ENCODE peak calls at places on chromosomes 3 and 15, in five cellular contexts. S is stimulated activated CD8-positive, alpha-beta memory T cell treated with anti-CD3 and anti-CD28 coated beads, Interleukin-15, amount 100 ng/mL, for 1 hour; B is SK-N-SH; M is epithelial cell of proximal tubule; X is colonic mucosa. G is an unnamed sample.

GRCh38 chr3:118477768-118478167 is 556.9 kb downstream of the IGSF11 start:
- DNase-seq in S (no peak), B (no peak), M (no peak), X (no peak), G (no peak)

GRCh38 chr15:69951511-69952209 is 146.1 kb downstream of the TLE3 start:
- DNase-seq in S (no peak), B (no peak), M (no peak), X (no peak), G (no peak)

GRCh38 chr3:13091898-13092620 is 18.8 kb upstream of the IQSEC1 start:
- DNase-seq in S (peak), B (peak), M (no peak), X (peak), G (peak)

GRCh38 chr3:102451556-102451955 is 16.7 kb downstream of the ZPLD1 start:
- DNase-seq in S (no peak), B (no peak), M (no peak), X (no peak), G (no peak)

GRCh38 chr3:14938964-14939363 is 8.4 kb upstream of the NR2C2 start:
- DNase-seq in S (no peak), B (no peak), M (no peak), X (no peak), G (no peak)

GRCh38 chr3:76432396-76432795 is 607.5 kb upstream of the ROBO2 start:
- DNase-seq in S (no peak), B (no peak), M (no peak), X (no peak), G (no peak)

GRCh38 chr3:192080336-192080735 is 619.4 kb downstream of the PYDC2 start:
- DNase-seq in S (no peak), B (no peak), M (no peak), X (no peak), G (no peak)

GRCh38 chr3:15327941-15328340 is 4.4 kb downstream of the SH3BP5 start:
- DNase-seq in S (no peak), B (no peak), M (no peak), X (no peak), G (no peak)

GRCh38 chr15:70936326-70936725 is 43.7 kb downstream of the LRRC49 start:
- DNase-seq in S (no peak), B (peak), M (no peak), X (no peak), G (peak)

GRCh38 chr15:92714071-92714456 is 58.5 kb upstream of the FAM174B start:
- DNase-seq in S (no peak), B (peak), M (no peak), X (no peak), G (peak)

GRCh38 chr3:157073810-157074209 is 86.1 kb downstream of the CCNL1 start:
- DNase-seq in S (no peak), B (peak), M (no peak), X (no peak), G (no peak)

GRCh38 chr3:117407317-117407716 is 697.7 kb downstream of the TUSC7 start:
- DNase-seq in S (no peak), B (no peak), M (no peak), X (no peak), G (peak)

GRCh38 chr15:48144889-48145288 is 24.1 kb downstream of the SLC24A5 start:
- DNase-seq in S (no peak), B (no peak), M (no peak), X (no peak), G (no peak)

GRCh38 chr3:129139911-129140310 is 18.3 kb upstream of the RAB43 start:
- DNase-seq in S (no peak), B (no peak), M (no peak), X (no peak), G (no peak)

GRCh38 chr3:143167956-143168355 is 48.4 kb downstream of the CHST2 start:
- DNase-seq in S (no peak), B (no peak), M (no peak), X (no peak), G (no peak)

GRCh38 chr15:66565731-66566130 is at the start of gene LCTL:
- DNase-seq in S (no peak), B (no peak), M (no peak), X (no peak), G (no peak)

GRCh38 chr15:34708422-34708821 is 46.4 kb downstream of the GJD2 start:
- DNase-seq in S (no peak), B (peak), M (no peak), X (no peak), G (peak)

GRCh38 chr15:90664650-90665287 is 52.4 kb upstream of the BLM start:
- DNase-seq in S (no peak), B (peak), M (no peak), X (peak), G (no peak)

GRCh38 chr3:153963012-153963411 is 158.2 kb upstream of the ARHGEF26 start:
- DNase-seq in S (no peak), B (no peak), M (no peak), X (no peak), G (no peak)

GRCh38 chr3:52537165-52537635 is 795 bp downstream of the UQCC5 start:
- DNase-seq in S (no peak), B (no peak), M (no peak), X (no peak), G (no peak)

GRCh38 chr3:14200841-14201240 is 22.2 kb downstream of the LSM3 start:
- DNase-seq in S (no peak), B (no peak), M (no peak), X (no peak), G (no peak)

GRCh38 chr15:41892621-41893421 is 1.0 kb downstream of the SPTBN5 start:
- DNase-seq in S (no peak), B (peak), M (no peak), X (peak), G (no peak)

GRCh38 chr3:52794612-52795099 is at the start of gene ITIH3:
- DNase-seq in S (no peak), B (no peak), M (no peak), X (no peak), G (no peak)

GRCh38 chr3:171556133-171556532 is 95.9 kb upstream of the TNIK start:
- DNase-seq in S (no peak), B (peak), M (no peak), X (no peak), G (no peak)

GRCh38 chr15:85854345-85855097 is 59.8 kb upstream of the KLHL25 start:
- DNase-seq in S (peak), B (peak), M (no peak), X (peak), G (peak)

GRCh38 chr3:197792019-197792647 is 1.1 kb downstream of the LRCH3 start:
- DNase-seq in S (no peak), B (no peak), M (no peak), X (peak), G (no peak)

GRCh38 chr3:71130516-71131384 is 452.8 kb downstream of the FOXP1 start:
- DNase-seq in S (peak), B (no peak), M (peak), X (peak), G (no peak)

GRCh38 chr3:21750291-21750690 is 719 bp downstream of the ZNF385D start:
- DNase-seq in S (no peak), B (no peak), M (no peak), X (no peak), G (no peak)

GRCh38 chr3:87576752-87577151 is 300.4 kb upstream of the POU1F1 start:
- DNase-seq in S (no peak), B (no peak), M (no peak), X (no peak), G (no peak)

GRCh38 chr15:66946578-66947164 is 118.7 kb upstream of the SMAD3 start:
- DNase-seq in S (peak), B (peak), M (no peak), X (peak), G (peak)

GRCh38 chr3:31166249-31166885 is 271.9 kb upstream of the GADL1 start:
- DNase-seq in S (no peak), B (no peak), M (peak), X (no peak), G (no peak)

GRCh38 chr15:39281094-39281493 is 299.8 kb upstream of the THBS1 start:
- DNase-seq in S (no peak), B (no peak), M (no peak), X (no peak), G (no peak)

GRCh38 chr3:142046320-142047020 is 102.9 kb downstream of the TFDP2 start:
- DNase-seq in S (no peak), B (no peak), M (no peak), X (no peak), G (no peak)

GRCh38 chr15:77160562-77161481 is 89.9 kb upstream of the TSPAN3 start:
- DNase-seq in S (no peak), B (no peak), M (no peak), X (peak), G (no peak)

GRCh38 chr15:47332481-47332880 is 384.8 kb upstream of the SEMA6D start:
- DNase-seq in S (no peak), B (no peak), M (no peak), X (no peak), G (peak)

GRCh38 chr15:74776851-74777768 is 4.8 kb upstream of the CSK start:
- DNase-seq in S (no peak), B (peak), M (no peak), X (peak), G (no peak)

GRCh38 chr3:40793739-40794138 is 269.0 kb downstream of the ZNF621 start:
- DNase-seq in S (no peak), B (no peak), M (no peak), X (no peak), G (no peak)

GRCh38 chr15:91357527-91357926 is 257.5 kb downstream of the SV2B start:
- DNase-seq in S (no peak), B (no peak), M (no peak), X (no peak), G (no peak)